ENCODE peak calls at places on chromosomes 3 and 15, in seven cellular contexts. A is GM20000, U is epithelial cell of esophagus, J is H7, R is activated B cell treated with CpG ODN at 0.5 μM for 24 hours, Q is dorsolateral prefrontal cortex, S is adrenal gland. M is an unnamed sample.

GRCh38 chr3:30273304-30274072 is 332.9 kb upstream of the TGFBR2 start:
- DNase-seq in A (no peak), S (no peak), R (no peak), Q (no peak), U (no peak), J (no peak), M (no peak)

GRCh38 chr15:74651251-74651741 is 35.7 kb downstream of the CLK3 start:
- DNase-seq in U (peak), R (no peak), Q (no peak), S (no peak), J (no peak), A (no peak), M (peak)

GRCh38 chr15:47337836-47338235 is 379.5 kb upstream of the SEMA6D start:
- DNase-seq in J (no peak), U (no peak), R (no peak), S (no peak), A (no peak), Q (no peak), M (no peak)

GRCh38 chr15:66935121-66935520 is 130.3 kb upstream of the SMAD3 start:
- DNase-seq in Q (no peak), J (no peak), U (no peak), R (no peak), S (no peak), A (no peak), M (no peak)

GRCh38 chr3:23931597-23931996 is 13.5 kb upstream of the NR1D2 start:
- DNase-seq in U (no peak), S (no peak), R (no peak), A (no peak), J (no peak), Q (no peak), M (no peak)

GRCh38 chr3:58260261-58260731 is 22.7 kb downstream of the ABHD6 start:
- DNase-seq in J (no peak), R (no peak), Q (no peak), A (no peak), U (peak), S (no peak), M (no peak)

GRCh38 chr3:66588340-66588847 is 87.6 kb upstream of the LRIG1 start:
- DNase-seq in S (no peak), J (no peak), Q (no peak), R (no peak), U (peak), A (no peak), M (no peak)

GRCh38 chr3:142447308-142447851 is 457 bp downstream of the XRN1 start:
- DNase-seq in Q (peak), U (peak), A (peak), S (peak), R (peak), J (no peak), M (peak)

GRCh38 chr3:29201609-29202008 is 79.3 kb upstream of the RBMS3 start:
- DNase-seq in A (no peak), Q (no peak), U (no peak), J (no peak), R (no peak), S (no peak), M (peak)

GRCh38 chr3:44114142-44114541 is 127.5 kb upstream of the TOPAZ1 start:
- DNase-seq in U (peak), A (peak), R (peak), S (peak), J (peak), Q (peak), M (peak)

GRCh38 chr15:70099966-70100494 is 2.3 kb upstream of the TLE3 start:
- DNase-seq in Q (no peak), S (peak), A (peak), J (peak), R (no peak), U (no peak), M (peak)

GRCh38 chr3:58377750-58378149 is 45.1 kb downstream of the PXK start:
- DNase-seq in Q (no peak), A (no peak), S (no peak), R (no peak), J (no peak), U (no peak), M (no peak)

GRCh38 chr15:35937380-35937779 is 391.4 kb upstream of the DPH6 start:
- DNase-seq in J (no peak), Q (no peak), S (no peak), A (no peak), R (no peak), U (no peak), M (no peak)

GRCh38 chr3:55818485-55818884 is 331.4 kb upstream of the WNT5A start:
- DNase-seq in Q (peak), R (no peak), S (no peak), U (peak), A (no peak), J (no peak), M (no peak)

GRCh38 chr3:39485547-39485946 is 18.1 kb downstream of the MOBP start:
- DNase-seq in R (no peak), S (no peak), Q (no peak), J (no peak), U (no peak), A (no peak), M (no peak)

GRCh38 chr15:31269961-31270575 is 56.6 kb upstream of the KLF13 start:
- DNase-seq in R (no peak), A (no peak), S (no peak), Q (peak), J (no peak), U (no peak), M (no peak)

GRCh38 chr3:189297957-189298356 is 126.2 kb downstream of the TPRG1 start:
- DNase-seq in R (no peak), A (no peak), U (peak), S (no peak), J (no peak), Q (no peak), M (no peak)

GRCh38 chr15:75468908-75469307 is 17.4 kb upstream of the SIN3A start:
- DNase-seq in R (no peak), Q (no peak), J (no peak), U (no peak), A (no peak), S (peak), M (peak)

M was measured in thyroid gland.